ENCODE peak calls at places on chromosomes 1 and 21, in five cellular contexts. One of them, this sample, is unnamed.

GRCh38 chr1:212221801-212222200 is 63.4 kb upstream of the PPP2R5A start:
- DNase-seq in brain microvascular endothelial cell: no peak
- DNase-seq in breast epithelium: no peak
- DNase-seq in activated CD4-positive, alpha-beta T cell treated with anti-CD3 and anti-CD28 coated beads for 24 hours: no peak
- DNase-seq in SJSA1: no peak
- DNase-seq in this sample: no peak

GRCh38 chr1:150186789-150187559 is 37.3 kb downstream of the PLEKHO1 start:
- DNase-seq in brain microvascular endothelial cell: peak
- DNase-seq in breast epithelium: no peak
- DNase-seq in activated CD4-positive, alpha-beta T cell treated with anti-CD3 and anti-CD28 coated beads for 24 hours: no peak
- DNase-seq in SJSA1: no peak
- DNase-seq in this sample: peak

GRCh38 chr1:6025269-6026094 is 20.2 kb upstream of the KCNAB2 start:
- DNase-seq in brain microvascular endothelial cell: no peak
- DNase-seq in breast epithelium: peak
- DNase-seq in activated CD4-positive, alpha-beta T cell treated with anti-CD3 and anti-CD28 coated beads for 24 hours: no peak
- DNase-seq in SJSA1: no peak
- DNase-seq in this sample: peak

GRCh38 chr1:157347508-157347907 is 204.8 kb downstream of the FCRL5 start:
- DNase-seq in brain microvascular endothelial cell: no peak
- DNase-seq in breast epithelium: no peak
- DNase-seq in activated CD4-positive, alpha-beta T cell treated with anti-CD3 and anti-CD28 coated beads for 24 hours: no peak
- DNase-seq in SJSA1: no peak
- DNase-seq in this sample: no peak

GRCh38 chr1:54850082-54850730 is 36.8 kb downstream of the DHCR24 start:
- DNase-seq in brain microvascular endothelial cell: no peak
- DNase-seq in breast epithelium: no peak
- DNase-seq in activated CD4-positive, alpha-beta T cell treated with anti-CD3 and anti-CD28 coated beads for 24 hours: no peak
- DNase-seq in SJSA1: no peak
- DNase-seq in this sample: no peak

GRCh38 chr21:38790961-38791360 is 14.8 kb upstream of the ETS2 start:
- DNase-seq in brain microvascular endothelial cell: no peak
- DNase-seq in breast epithelium: no peak
- DNase-seq in activated CD4-positive, alpha-beta T cell treated with anti-CD3 and anti-CD28 coated beads for 24 hours: no peak
- DNase-seq in SJSA1: no peak
- DNase-seq in this sample: no peak

GRCh38 chr1:28915036-28915895 is 897 bp downstream of the EPB41 start:
- DNase-seq in brain microvascular endothelial cell: no peak
- DNase-seq in breast epithelium: no peak
- DNase-seq in activated CD4-positive, alpha-beta T cell treated with anti-CD3 and anti-CD28 coated beads for 24 hours: peak
- DNase-seq in SJSA1: no peak
- DNase-seq in this sample: peak

GRCh38 chr1:32448773-32449456 is 16.0 kb upstream of the ZBTB8B start:
- DNase-seq in brain microvascular endothelial cell: no peak
- DNase-seq in breast epithelium: no peak
- DNase-seq in activated CD4-positive, alpha-beta T cell treated with anti-CD3 and anti-CD28 coated beads for 24 hours: no peak
- DNase-seq in SJSA1: peak
- DNase-seq in this sample: peak

GRCh38 chr1:206649261-206649660 is 13.9 kb downstream of the DYRK3 start:
- DNase-seq in brain microvascular endothelial cell: no peak
- DNase-seq in breast epithelium: no peak
- DNase-seq in activated CD4-positive, alpha-beta T cell treated with anti-CD3 and anti-CD28 coated beads for 24 hours: no peak
- DNase-seq in SJSA1: no peak
- DNase-seq in this sample: no peak